ENCODE peak calls at places on chromosomes 1 and 21, in seven cellular contexts. One of them, this sample, is unnamed.

GRCh38 chr21:41778974-41779600 is 12.2 kb upstream of the RIPK4 start:
- DNase-seq in GM13976: no peak
- DNase-seq in heart left ventricle: no peak
- DNase-seq in uterus: no peak
- DNase-seq in cardiac fibroblast: no peak
- DNase-seq in Peyer's patch: peak
- DNase-seq in MCF 10A: no peak
- DNase-seq in this sample: no peak

GRCh38 chr21:45257673-45258341 is 29.9 kb downstream of the POFUT2 start:
- DNase-seq in GM13976: no peak
- DNase-seq in heart left ventricle: no peak
- DNase-seq in uterus: no peak
- DNase-seq in cardiac fibroblast: no peak
- DNase-seq in Peyer's patch: no peak
- DNase-seq in MCF 10A: no peak
- DNase-seq in this sample: no peak

GRCh38 chr1:164524810-164525209 is 34.2 kb upstream of the PBX1 start:
- DNase-seq in GM13976: no peak
- DNase-seq in heart left ventricle: no peak
- DNase-seq in uterus: no peak
- DNase-seq in cardiac fibroblast: peak
- DNase-seq in Peyer's patch: no peak
- DNase-seq in MCF 10A: peak
- DNase-seq in this sample: no peak

GRCh38 chr1:108816049-108816882 is 40.6 kb downstream of the AKNAD1 start:
- DNase-seq in GM13976: no peak
- DNase-seq in heart left ventricle: peak
- DNase-seq in uterus: peak
- DNase-seq in cardiac fibroblast: peak
- DNase-seq in Peyer's patch: peak
- DNase-seq in MCF 10A: peak
- DNase-seq in this sample: no peak

GRCh38 chr21:43880111-43880985 is 15.3 kb downstream of the AGPAT3 start:
- DNase-seq in GM13976: peak
- DNase-seq in heart left ventricle: no peak
- DNase-seq in uterus: no peak
- DNase-seq in cardiac fibroblast: peak
- DNase-seq in Peyer's patch: peak
- DNase-seq in MCF 10A: peak
- DNase-seq in this sample: no peak

GRCh38 chr1:110407260-110408210 is at the start of gene LAMTOR5:
- DNase-seq in GM13976: peak
- DNase-seq in heart left ventricle: peak
- DNase-seq in uterus: peak
- DNase-seq in cardiac fibroblast: peak
- DNase-seq in Peyer's patch: peak
- DNase-seq in MCF 10A: peak
- DNase-seq in this sample: peak

GRCh38 chr1:190102757-190103326 is 374.8 kb downstream of the BRINP3 start:
- DNase-seq in GM13976: no peak
- DNase-seq in heart left ventricle: no peak
- DNase-seq in uterus: no peak
- DNase-seq in cardiac fibroblast: no peak
- DNase-seq in Peyer's patch: no peak
- DNase-seq in MCF 10A: no peak
- DNase-seq in this sample: no peak

GRCh38 chr1:234746798-234747196 is 136.8 kb upstream of the IRF2BP2 start:
- DNase-seq in GM13976: no peak
- DNase-seq in heart left ventricle: no peak
- DNase-seq in uterus: no peak
- DNase-seq in cardiac fibroblast: no peak
- DNase-seq in Peyer's patch: no peak
- DNase-seq in MCF 10A: peak
- DNase-seq in this sample: no peak

GRCh38 chr1:95793893-95794292 is 559.9 kb downstream of the RWDD3 start:
- DNase-seq in GM13976: no peak
- DNase-seq in heart left ventricle: no peak
- DNase-seq in uterus: no peak
- DNase-seq in cardiac fibroblast: no peak
- DNase-seq in Peyer's patch: no peak
- DNase-seq in MCF 10A: peak
- DNase-seq in this sample: no peak

GRCh38 chr1:94094466-94095111 is 26.4 kb downstream of the ABCA4 start:
- DNase-seq in GM13976: no peak
- DNase-seq in heart left ventricle: peak
- DNase-seq in uterus: peak
- DNase-seq in cardiac fibroblast: peak
- DNase-seq in Peyer's patch: peak
- DNase-seq in MCF 10A: no peak
- DNase-seq in this sample: no peak

GRCh38 chr1:212727386-212728181 is 27.9 kb upstream of the BATF3 start:
- DNase-seq in GM13976: no peak
- DNase-seq in heart left ventricle: no peak
- DNase-seq in uterus: no peak
- DNase-seq in cardiac fibroblast: peak
- DNase-seq in Peyer's patch: no peak
- DNase-seq in MCF 10A: peak
- DNase-seq in this sample: no peak

GRCh38 chr1:78408830-78409229 is 81.9 kb upstream of the PTGFR start:
- DNase-seq in GM13976: no peak
- DNase-seq in heart left ventricle: no peak
- DNase-seq in uterus: peak
- DNase-seq in cardiac fibroblast: peak
- DNase-seq in Peyer's patch: no peak
- DNase-seq in MCF 10A: no peak
- DNase-seq in this sample: no peak

GRCh38 chr21:36661511-36662309 is 37.2 kb upstream of the SIM2 start:
- DNase-seq in GM13976: no peak
- DNase-seq in heart left ventricle: no peak
- DNase-seq in uterus: no peak
- DNase-seq in cardiac fibroblast: peak
- DNase-seq in Peyer's patch: no peak
- DNase-seq in MCF 10A: peak
- DNase-seq in this sample: no peak

GRCh38 chr1:87250336-87250735 is 78.3 kb upstream of the LMO4 start:
- DNase-seq in GM13976: no peak
- DNase-seq in heart left ventricle: no peak
- DNase-seq in uterus: no peak
- DNase-seq in cardiac fibroblast: no peak
- DNase-seq in Peyer's patch: no peak
- DNase-seq in MCF 10A: no peak
- DNase-seq in this sample: no peak

GRCh38 chr1:229035054-229035747 is 235.7 kb upstream of the RAB4A start:
- DNase-seq in GM13976: peak
- DNase-seq in heart left ventricle: no peak
- DNase-seq in uterus: no peak
- DNase-seq in cardiac fibroblast: no peak
- DNase-seq in Peyer's patch: no peak
- DNase-seq in MCF 10A: no peak
- DNase-seq in this sample: peak

GRCh38 chr1:58799650-58800049 is 15.8 kb upstream of the JUN start:
- DNase-seq in GM13976: no peak
- DNase-seq in heart left ventricle: no peak
- DNase-seq in uterus: no peak
- DNase-seq in cardiac fibroblast: no peak
- DNase-seq in Peyer's patch: no peak
- DNase-seq in MCF 10A: no peak
- DNase-seq in this sample: no peak

GRCh38 chr1:203035111-203036000 is 9.1 kb downstream of the PPFIA4 start:
- DNase-seq in GM13976: peak
- DNase-seq in heart left ventricle: peak
- DNase-seq in uterus: no peak
- DNase-seq in cardiac fibroblast: no peak
- DNase-seq in Peyer's patch: no peak
- DNase-seq in MCF 10A: no peak
- DNase-seq in this sample: no peak

GRCh38 chr1:87024936-87025537 is 110.6 kb downstream of the HS2ST1 start:
- DNase-seq in GM13976: peak
- DNase-seq in heart left ventricle: no peak
- DNase-seq in uterus: no peak
- DNase-seq in cardiac fibroblast: peak
- DNase-seq in Peyer's patch: no peak
- DNase-seq in MCF 10A: peak
- DNase-seq in this sample: peak

GRCh38 chr1:26417111-26417510 is 6.5 kb downstream of the LIN28A start:
- DNase-seq in GM13976: peak
- DNase-seq in heart left ventricle: peak
- DNase-seq in uterus: peak
- DNase-seq in cardiac fibroblast: peak
- DNase-seq in Peyer's patch: peak
- DNase-seq in MCF 10A: peak
- DNase-seq in this sample: peak

GRCh38 chr1:234208791-234209190 is 164.5 kb upstream of the COA6 start:
- DNase-seq in GM13976: no peak
- DNase-seq in heart left ventricle: no peak
- DNase-seq in uterus: no peak
- DNase-seq in cardiac fibroblast: no peak
- DNase-seq in Peyer's patch: no peak
- DNase-seq in MCF 10A: no peak
- DNase-seq in this sample: no peak

GRCh38 chr1:110136911-110137310 is 13.4 kb upstream of the SLC6A17 start:
- DNase-seq in GM13976: no peak
- DNase-seq in heart left ventricle: no peak
- DNase-seq in uterus: no peak
- DNase-seq in cardiac fibroblast: no peak
- DNase-seq in Peyer's patch: no peak
- DNase-seq in MCF 10A: no peak
- DNase-seq in this sample: no peak

GRCh38 chr1:151368745-151369610 is 3.5 kb downstream of the SELENBP1 start:
- DNase-seq in GM13976: no peak
- DNase-seq in heart left ventricle: no peak
- DNase-seq in uterus: no peak
- DNase-seq in cardiac fibroblast: no peak
- DNase-seq in Peyer's patch: peak
- DNase-seq in MCF 10A: no peak
- DNase-seq in this sample: no peak

DNA sequence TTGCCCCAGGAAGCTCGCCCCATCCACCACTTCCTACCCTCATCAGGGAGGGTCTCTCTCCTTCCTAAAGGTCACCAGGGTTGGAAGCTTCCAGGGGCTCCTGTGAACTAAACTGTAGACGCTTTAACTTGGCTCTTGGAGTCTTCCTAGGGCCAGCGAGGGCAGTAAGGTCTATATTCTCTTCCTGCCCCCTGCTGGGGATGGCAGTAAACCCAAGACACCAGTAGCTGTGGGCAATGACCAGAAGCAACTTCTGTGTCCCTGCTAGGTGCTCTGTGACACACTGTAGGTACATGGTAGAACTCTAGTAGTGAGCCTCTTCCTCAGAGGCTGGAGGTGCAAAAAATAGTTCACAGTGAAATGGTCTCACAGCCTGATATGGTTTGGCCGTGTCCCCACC is 30.0 kb downstream of the KCND3 start:
- DNase-seq in GM13976: no peak
- DNase-seq in heart left ventricle: no peak
- DNase-seq in uterus: no peak
- DNase-seq in cardiac fibroblast: no peak
- DNase-seq in Peyer's patch: no peak
- DNase-seq in MCF 10A: peak
- DNase-seq in this sample: no peak
- TF ChIP-seq CTCF in GM13976: no peak
- TF ChIP-seq CTCF in heart left ventricle: no peak
- TF ChIP-seq CTCF in uterus: no peak
- TF ChIP-seq CTCF in cardiac fibroblast: no peak
- TF ChIP-seq CTCF in Peyer's patch: no peak
- TF ChIP-seq CTCF in MCF 10A: no peak
- TF ChIP-seq CTCF in this sample: no peak

GRCh38 chr1:53594391-53595180 is 135.4 kb downstream of the DMRTB1 start:
- DNase-seq in GM13976: no peak
- DNase-seq in heart left ventricle: peak
- DNase-seq in uterus: no peak
- DNase-seq in cardiac fibroblast: no peak
- DNase-seq in Peyer's patch: no peak
- DNase-seq in MCF 10A: no peak
- DNase-seq in this sample: no peak

GRCh38 chr1:53592985-53593757 is 134.0 kb downstream of the DMRTB1 start:
- DNase-seq in GM13976: no peak
- DNase-seq in heart left ventricle: peak
- DNase-seq in uterus: no peak
- DNase-seq in cardiac fibroblast: no peak
- DNase-seq in Peyer's patch: peak
- DNase-seq in MCF 10A: no peak
- DNase-seq in this sample: no peak

GRCh38 chr1:53591924-53592323 is 132.7 kb downstream of the DMRTB1 start:
- DNase-seq in GM13976: no peak
- DNase-seq in heart left ventricle: peak
- DNase-seq in uterus: no peak
- DNase-seq in cardiac fibroblast: no peak
- DNase-seq in Peyer's patch: no peak
- DNase-seq in MCF 10A: no peak
- DNase-seq in this sample: no peak

GRCh38 chr1:53592521-53592982 is 133.4 kb downstream of the DMRTB1 start:
- DNase-seq in GM13976: no peak
- DNase-seq in heart left ventricle: peak
- DNase-seq in uterus: peak
- DNase-seq in cardiac fibroblast: peak
- DNase-seq in Peyer's patch: peak
- DNase-seq in MCF 10A: peak
- DNase-seq in this sample: no peak

DNA sequence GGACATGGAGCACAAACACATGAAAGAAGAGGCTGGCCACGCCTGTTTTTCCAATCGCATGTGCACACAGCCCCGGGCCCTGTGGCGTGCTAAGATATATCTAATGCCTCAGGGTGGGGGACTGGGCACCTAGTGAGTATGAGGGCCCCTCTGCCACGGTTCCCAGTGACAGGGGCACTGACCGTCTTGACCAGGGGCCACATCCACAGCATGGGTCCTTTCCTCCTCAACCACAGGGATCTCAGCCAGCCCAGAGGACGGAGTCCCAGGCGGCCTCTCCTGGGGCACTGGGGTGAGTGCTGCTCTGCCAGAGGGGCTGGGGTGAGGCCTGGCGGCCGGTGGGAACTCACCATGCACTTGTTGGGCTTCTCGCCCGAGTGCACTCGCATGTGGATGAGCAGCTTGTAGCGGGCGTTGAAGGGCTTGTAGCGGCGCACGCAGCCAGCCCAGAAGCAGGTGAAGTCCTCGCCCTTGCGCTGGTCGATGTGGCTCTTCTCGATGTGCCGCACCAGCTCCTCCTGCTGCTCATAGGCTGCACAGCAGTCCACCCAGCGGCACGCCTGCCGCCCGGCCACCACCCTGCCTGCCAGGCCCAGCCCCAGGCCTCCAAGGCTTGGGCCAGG is 134.7 kb downstream of the DMRTB1 start:
- DNase-seq in GM13976: no peak
- DNase-seq in heart left ventricle: peak
- DNase-seq in uterus: no peak
- DNase-seq in cardiac fibroblast: no peak
- DNase-seq in Peyer's patch: no peak
- DNase-seq in MCF 10A: no peak
- DNase-seq in this sample: no peak
- TF ChIP-seq CTCF in GM13976: no peak
- TF ChIP-seq CTCF in heart left ventricle: no peak
- TF ChIP-seq CTCF in uterus: no peak
- TF ChIP-seq CTCF in cardiac fibroblast: no peak
- TF ChIP-seq CTCF in Peyer's patch: no peak
- TF ChIP-seq CTCF in MCF 10A: no peak
- TF ChIP-seq CTCF in this sample: no peak

GRCh38 chr1:82510431-82510830 is 709.7 kb downstream of the ADGRL2 start:
- DNase-seq in GM13976: no peak
- DNase-seq in heart left ventricle: no peak
- DNase-seq in uterus: no peak
- DNase-seq in cardiac fibroblast: no peak
- DNase-seq in Peyer's patch: no peak
- DNase-seq in MCF 10A: no peak
- DNase-seq in this sample: no peak
- TF ChIP-seq CTCF in GM13976: no peak
- TF ChIP-seq CTCF in heart left ventricle: no peak
- TF ChIP-seq CTCF in uterus: no peak
- TF ChIP-seq CTCF in cardiac fibroblast: no peak
- TF ChIP-seq CTCF in Peyer's patch: no peak
- TF ChIP-seq CTCF in MCF 10A: no peak
- TF ChIP-seq CTCF in this sample: no peak

GRCh38 chr21:34372321-34372720 is 3.0 kb upstream of the SMIM11 start:
- DNase-seq in GM13976: no peak
- DNase-seq in heart left ventricle: no peak
- DNase-seq in uterus: no peak
- DNase-seq in cardiac fibroblast: no peak
- DNase-seq in Peyer's patch: peak
- DNase-seq in MCF 10A: no peak
- DNase-seq in this sample: no peak
- TF ChIP-seq CTCF in GM13976: no peak
- TF ChIP-seq CTCF in heart left ventricle: no peak
- TF ChIP-seq CTCF in uterus: no peak
- TF ChIP-seq CTCF in cardiac fibroblast: no peak
- TF ChIP-seq CTCF in Peyer's patch: no peak
- TF ChIP-seq CTCF in MCF 10A: no peak
- TF ChIP-seq CTCF in this sample: no peak